ENCODE peak calls at places on chromosomes 11 and 22, in four cellular contexts. F is CD8-positive, alpha-beta memory T cell; L is aorta; Z is foreskin keratinocyte. D is an unnamed sample.

GRCh38 chr11:34339149-34340064 is 18.4 kb downstream of the ABTB2 start:
- DNase-seq in F (no peak), L (no peak), Z (no peak), D (no peak)

GRCh38 chr11:79052539-79052938 is 388.3 kb downstream of the TENM4 start:
- DNase-seq in F (no peak), L (no peak), Z (no peak), D (peak)

GRCh38 chr11:27471588-27472397 is 797 bp downstream of the LGR4 start:
- DNase-seq in F (peak), L (peak), Z (no peak), D (peak)

GRCh38 chr11:120340529-120340928 is 4.3 kb downstream of the ARHGEF12 start:
- DNase-seq in F (no peak), L (no peak), Z (no peak), D (no peak)

GRCh38 chr11:106446961-106447360 is 369.5 kb downstream of the AASDHPPT start:
- DNase-seq in F (no peak), L (no peak), Z (no peak), D (no peak)

GRCh38 chr11:67356867-67357561 is 3.7 kb upstream of the POLD4 start:
- DNase-seq in F (peak), L (peak), Z (no peak), D (peak)

GRCh38 chr22:23791737-23792645 is 5.2 kb downstream of the SMARCB1 start:
- DNase-seq in F (no peak), L (no peak), Z (no peak), D (no peak)

GRCh38 chr22:50627914-50628542 is at the start of gene ARSA:
- DNase-seq in F (peak), L (peak), Z (no peak), D (peak)

GRCh38 chr11:33996498-33997454 is 54.8 kb upstream of the CAPRIN1 start:
- DNase-seq in F (peak), L (peak), Z (peak), D (no peak)

GRCh38 chr11:68950776-68951175 is 30.0 kb downstream of the MRGPRD start:
- DNase-seq in F (no peak), L (no peak), Z (no peak), D (no peak)

GRCh38 chr11:76335827-76336226 is 45.1 kb downstream of the THAP12 start:
- DNase-seq in F (no peak), L (no peak), Z (no peak), D (no peak)

GRCh38 chr11:116694815-116695590 is 77.8 kb downstream of the BUD13 start:
- DNase-seq in F (no peak), L (no peak), Z (no peak), D (no peak)

GRCh38 chr22:22893077-22893805 is 5.6 kb downstream of the IGLL5 start:
- DNase-seq in F (no peak), L (no peak), Z (no peak), D (no peak)

GRCh38 chr11:32034149-32034548 is 56.7 kb upstream of the RCN1 start:
- DNase-seq in F (no peak), L (no peak), Z (peak), D (no peak)

GRCh38 chr11:85974126-85974525 is 94.8 kb downstream of the PICALM start:
- DNase-seq in F (no peak), L (no peak), Z (no peak), D (no peak)

GRCh38 chr22:37279469-37279868 is 2.8 kb upstream of the CYTH4 start:
- DNase-seq in F (no peak), L (no peak), Z (no peak), D (no peak)

GRCh38 chr11:105489431-105489830 is 120.4 kb upstream of the GRIA4 start:
- DNase-seq in F (no peak), L (peak), Z (no peak), D (peak)

GRCh38 chr11:44467931-44468330 is 97.5 kb upstream of the CD82 start:
- DNase-seq in F (no peak), L (no peak), Z (no peak), D (no peak)

GRCh38 chr22:44133901-44134511 is 46.7 kb upstream of the PARVG start:
- DNase-seq in F (no peak), L (no peak), Z (no peak), D (peak)

GRCh38 chr11:78078218-78079167 is 1.2 kb downstream of the NDUFC2 start:
- DNase-seq in F (no peak), L (no peak), Z (no peak), D (no peak)

GRCh38 chr22:21447694-21448402 is 19.3 kb upstream of the TMEM191C start:
- DNase-seq in F (no peak), L (peak), Z (no peak), D (no peak)

GRCh38 chr11:33557201-33557600 is 143.4 kb downstream of the C11orf91 start:
- DNase-seq in F (no peak), L (no peak), Z (peak), D (no peak)

GRCh38 chr22:17954860-17955587 is 69.3 kb downstream of the MICAL3 start:
- DNase-seq in F (no peak), L (no peak), Z (no peak), D (no peak)

GRCh38 chr11:45805305-45806071 is 539 bp downstream of the SLC35C1 start:
- DNase-seq in F (no peak), L (peak), Z (peak), D (no peak)

GRCh38 chr11:96278039-96278897 is 64.7 kb downstream of the MAML2 start:
- DNase-seq in F (no peak), L (no peak), Z (no peak), D (no peak)

GRCh38 chr11:405976-406795 is 8.6 kb downstream of the SIGIRR start:
- DNase-seq in F (no peak), L (peak), Z (no peak), D (no peak)

GRCh38 chr22:40764743-40765441 is 54.3 kb downstream of the SLC25A17 start:
- DNase-seq in F (no peak), L (no peak), Z (no peak), D (no peak)

GRCh38 chr22:20431520-20432237 is 5.9 kb downstream of the SCARF2 start:
- DNase-seq in F (no peak), L (peak), Z (no peak), D (no peak)

GRCh38 chr11:17927643-17928343 is 85.1 kb downstream of the SERGEF start:
- DNase-seq in F (no peak), L (no peak), Z (no peak), D (no peak)

GRCh38 chr11:132718711-132719641 is 813.3 kb downstream of the OPCML start:
- DNase-seq in F (peak), L (no peak), Z (no peak), D (no peak)

GRCh38 chr22:37569009-37569920 is 9.0 kb downstream of the CDC42EP1 start:
- DNase-seq in F (no peak), L (no peak), Z (no peak), D (peak)

GRCh38 chr11:15830730-15831443 is 525.5 kb downstream of the SOX6 start:
- DNase-seq in F (no peak), L (no peak), Z (no peak), D (peak)

GRCh38 chr11:127890026-127890611 is 697.2 kb downstream of the ETS1 start:
- DNase-seq in F (no peak), L (no peak), Z (peak), D (no peak)

GRCh38 chr11:100827934-100828661 is 141.0 kb downstream of the ARHGAP42 start:
- DNase-seq in F (no peak), L (no peak), Z (peak), D (no peak)

GRCh38 chr11:110297726-110298297 is 1.4 kb upstream of the RDX start:
- DNase-seq in F (no peak), L (no peak), Z (no peak), D (no peak)

GRCh38 chr11:70487160-70487559 is 88.8 kb downstream of the CTTN start:
- DNase-seq in F (no peak), L (no peak), Z (no peak), D (no peak)

GRCh38 chr11:285021-285893 is 3.7 kb upstream of the PGGHG start:
- DNase-seq in F (no peak), L (no peak), Z (no peak), D (no peak)

GRCh38 chr22:19744350-19745006 is 16.1 kb upstream of the TBX1 start:
- DNase-seq in F (no peak), L (no peak), Z (no peak), D (no peak)

GRCh38 chr11:18429349-18429748 is 17.2 kb downstream of the LDHC start:
- DNase-seq in F (no peak), L (no peak), Z (no peak), D (no peak)

DNA sequence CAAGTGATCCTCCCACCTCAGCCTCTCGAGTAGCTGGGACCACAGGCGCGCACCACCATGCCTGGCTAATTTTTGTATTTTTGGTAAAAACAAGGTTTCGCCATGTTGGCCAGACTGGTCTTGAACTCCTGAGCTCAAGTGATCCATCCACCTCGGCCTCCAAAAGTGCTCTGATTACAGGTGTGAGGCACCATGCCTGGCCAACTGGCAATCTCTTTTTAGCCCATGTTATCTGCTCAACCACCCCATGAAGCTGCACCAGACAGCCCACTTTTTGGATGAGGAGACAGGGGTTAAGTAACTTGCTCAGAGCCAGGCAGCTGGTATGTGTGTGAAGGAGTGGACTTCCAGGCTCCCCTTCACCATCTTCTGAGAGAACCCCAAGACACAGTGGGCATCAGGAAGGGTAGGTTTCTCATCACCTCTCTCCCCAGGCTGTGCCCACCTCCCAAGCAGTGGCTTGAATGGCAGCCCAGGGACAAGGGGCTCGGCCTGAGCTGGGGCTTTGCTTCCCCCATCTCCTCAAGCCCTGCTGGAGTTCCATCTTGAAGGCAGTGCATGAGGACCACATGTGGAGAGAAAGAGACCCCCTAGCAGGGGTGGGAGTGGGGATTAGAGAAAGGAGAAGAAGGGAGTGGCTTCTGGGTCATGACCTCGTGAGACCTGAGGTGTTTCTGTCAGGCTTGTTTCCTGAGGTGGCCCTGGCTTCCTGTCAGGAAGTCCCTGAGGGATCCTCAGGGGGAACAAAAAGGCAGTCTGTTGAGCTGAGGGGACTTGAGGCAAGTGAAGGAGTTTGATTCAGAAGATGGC is 87.5 kb upstream of the PARVA start:
- DNase-seq in F (no peak), L (no peak), Z (no peak), D (no peak)
- H3K27ac ChIP-seq in F (no peak), L (no peak), Z (no peak), D (no peak)

GRCh38 chr22:45676024-45676423 is 4.4 kb downstream of the ATXN10 start:
- DNase-seq in F (no peak), L (no peak), Z (no peak), D (no peak)
- H3K27ac ChIP-seq in F (no peak), L (no peak), Z (no peak), D (no peak)

GRCh38 chr11:72067676-72068075 is 12.7 kb downstream of the NUMA1 start:
- DNase-seq in F (no peak), L (no peak), Z (no peak), D (no peak)
- H3K27ac ChIP-seq in F (no peak), L (no peak), Z (no peak), D (no peak)

GRCh38 chr11:128908391-128909246 is 17.5 kb downstream of the KCNJ5 start:
- DNase-seq in F (no peak), L (peak), Z (no peak), D (no peak)
- H3K27ac ChIP-seq in F (no peak), L (peak), Z (no peak), D (no peak)

DNA sequence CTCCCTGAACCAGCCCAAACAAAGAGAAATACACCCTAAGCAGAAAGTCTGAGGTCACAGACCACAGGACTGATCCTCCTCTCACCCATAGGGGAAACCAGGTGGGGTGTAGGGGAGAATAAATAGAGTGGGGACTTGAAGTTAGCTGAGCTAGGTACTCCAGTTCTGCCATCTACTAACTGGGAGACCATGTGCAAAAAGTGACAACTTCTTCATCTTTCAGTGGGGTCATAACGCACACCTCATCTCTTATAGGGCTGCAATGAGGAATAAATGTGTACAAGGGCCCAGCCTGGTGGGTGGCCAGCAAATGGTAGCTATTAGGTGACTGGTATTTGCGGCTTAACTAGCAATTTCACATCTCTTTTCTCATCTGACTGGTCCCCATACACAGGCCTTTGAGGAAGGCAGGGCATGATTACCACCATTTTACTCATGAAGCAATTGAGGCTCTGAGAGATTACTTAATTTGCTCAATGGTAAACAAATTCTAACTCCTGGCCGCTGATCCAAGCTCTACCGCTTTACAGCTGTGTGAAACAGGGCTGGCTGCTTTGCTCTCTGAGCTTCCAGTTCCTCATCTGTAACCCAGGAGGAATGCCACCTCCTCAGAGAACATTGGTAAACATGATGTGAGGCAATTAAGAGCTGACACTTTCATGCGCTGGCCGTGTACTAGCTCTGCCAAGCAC is 16.6 kb downstream of the TBC1D10A start:
- DNase-seq in F (no peak), L (peak), Z (no peak), D (no peak)
- H3K27ac ChIP-seq in F (no peak), L (peak), Z (no peak), D (no peak)

GRCh38 chr11:1718326-1718725 is 21.3 kb downstream of the KRTAP5-6 start:
- DNase-seq in F (no peak), L (no peak), Z (no peak), D (no peak)
- H3K27ac ChIP-seq in F (no peak), L (no peak), Z (no peak), D (no peak)